ENCODE peak calls at places on chromosomes 13 and 19, in six cellular contexts. L is astrocyte, Z is lung, E is breast epithelium, G is MCF 10A, M is heart left ventricle. X is an unnamed sample.

GRCh38 chr19:7122701-7123100 is 53.2 kb downstream of the ZNF557 start:
- DNase-seq in L (no peak), Z (no peak), E (no peak), G (no peak), M (no peak), X (no peak)

GRCh38 chr19:45922281-45922680 is 7.7 kb upstream of the NANOS2 start:
- DNase-seq in L (no peak), Z (no peak), E (no peak), G (no peak), M (no peak), X (no peak)

GRCh38 chr13:76336889-76337844 is 549.0 kb downstream of the KCTD12 start:
- DNase-seq in L (no peak), Z (no peak), E (no peak), G (no peak), M (peak), X (no peak)

GRCh38 chr19:42280761-42281174 is 11.7 kb downstream of the CIC start:
- DNase-seq in L (peak), Z (peak), E (no peak), G (peak), M (peak), X (no peak)

GRCh38 chr13:91889641-91890040 is 491.2 kb downstream of the GPC5 start:
- DNase-seq in L (no peak), Z (no peak), E (no peak), G (no peak), M (no peak), X (no peak)

GRCh38 chr13:94115054-94115453 is 364.4 kb downstream of the DCT start:
- DNase-seq in L (no peak), Z (no peak), E (no peak), G (no peak), M (no peak), X (no peak)

GRCh38 chr19:18514800-18515682 is 6.8 kb downstream of the ELL start:
- DNase-seq in L (no peak), Z (peak), E (no peak), G (peak), M (peak), X (no peak)

GRCh38 chr13:39051157-39051556 is 12.9 kb downstream of the NHLRC3 start:
- DNase-seq in L (peak), Z (no peak), E (no peak), G (peak), M (no peak), X (no peak)

GRCh38 chr19:14021474-14021873 is 6.5 kb upstream of the RLN3 start:
- DNase-seq in L (no peak), Z (no peak), E (no peak), G (no peak), M (no peak), X (no peak)

GRCh38 chr19:36256853-36257511 is 42.1 kb downstream of the ZNF146 start:
- DNase-seq in L (no peak), Z (no peak), E (no peak), G (no peak), M (no peak), X (no peak)
- TF ChIP-seq CTCF in L (no peak), Z (no peak), E (no peak), G (no peak), M (no peak), X (peak)

GRCh38 chr19:56191711-56192110 is 5.9 kb downstream of the ZSCAN5B start:
- DNase-seq in L (no peak), Z (no peak), E (no peak), G (no peak), M (no peak), X (no peak)
- TF ChIP-seq CTCF in L (no peak), Z (no peak), E (no peak), G (no peak), M (no peak), X (no peak)

GRCh38 chr13:44735806-44736205 is 159.7 kb upstream of the TSC22D1 start:
- DNase-seq in L (no peak), Z (no peak), E (no peak), G (no peak), M (no peak), X (no peak)
- TF ChIP-seq CTCF in L (no peak), Z (no peak), E (no peak), G (no peak), M (no peak), X (no peak)

GRCh38 chr13:103229674-103230073 is 163.5 kb upstream of the SLC10A2 start:
- DNase-seq in L (no peak), Z (no peak), E (no peak), G (no peak), M (no peak), X (no peak)
- TF ChIP-seq CTCF in L (no peak), Z (no peak), E (no peak), G (no peak), M (no peak), X (no peak)

GRCh38 chr13:95745752-95746151 is 68.8 kb downstream of the DNAJC3 start:
- DNase-seq in L (no peak), Z (no peak), E (no peak), G (no peak), M (no peak), X (no peak)
- TF ChIP-seq CTCF in L (no peak), Z (no peak), E (no peak), G (no peak), M (peak), X (peak)

GRCh38 chr13:113033498-113033897 is 64.5 kb downstream of the MCF2L start:
- DNase-seq in L (no peak), Z (no peak), E (no peak), G (no peak), M (no peak), X (no peak)

GRCh38 chr13:113036401-113036800 is 67.4 kb downstream of the MCF2L start:
- DNase-seq in L (no peak), Z (no peak), E (no peak), G (no peak), M (no peak), X (no peak)

GRCh38 chr13:113035209-113035800 is 66.3 kb downstream of the MCF2L start:
- DNase-seq in L (no peak), Z (no peak), E (no peak), G (no peak), M (no peak), X (no peak)

GRCh38 chr13:113033054-113033453 is 64.0 kb downstream of the MCF2L start:
- DNase-seq in L (no peak), Z (no peak), E (no peak), G (no peak), M (no peak), X (no peak)

GRCh38 chr13:113034451-113035208 is 65.6 kb downstream of the MCF2L start:
- DNase-seq in L (peak), Z (peak), E (no peak), G (peak), M (no peak), X (no peak)
- TF ChIP-seq CTCF in L (peak), Z (peak), E (peak), G (peak), M (peak), X (peak)

X was measured in chondrocyte.